ENCODE peak calls at places on chromosomes 3 and 15, in seven cellular contexts. One of them, this sample, is unnamed.

GRCh38 chr15:35023794-35024193 is 35.7 kb upstream of the ZNF770 start:
- DNase-seq in upper lobe of right lung: no peak
- DNase-seq in GM20000: no peak
- DNase-seq in epithelial cell of esophagus: peak
- DNase-seq in fibroblast of mammary gland: peak
- DNase-seq in A549: no peak
- DNase-seq in endodermal cell: no peak
- DNase-seq in this sample: no peak

GRCh38 chr3:73094951-73095350 is 33.5 kb downstream of the EBLN2 start:
- DNase-seq in GM20000: no peak
- DNase-seq in A549: no peak
- DNase-seq in endodermal cell: peak
- DNase-seq in upper lobe of right lung: no peak
- DNase-seq in fibroblast of mammary gland: no peak
- DNase-seq in epithelial cell of esophagus: no peak
- DNase-seq in this sample: no peak

GRCh38 chr3:113212155-113212844 is 943 bp downstream of the BOC start:
- DNase-seq in endodermal cell: peak
- DNase-seq in A549: peak
- DNase-seq in epithelial cell of esophagus: no peak
- DNase-seq in upper lobe of right lung: no peak
- DNase-seq in GM20000: peak
- DNase-seq in fibroblast of mammary gland: peak
- DNase-seq in this sample: no peak

GRCh38 chr3:182244222-182244971 is 532.7 kb downstream of the SOX2 start:
- DNase-seq in GM20000: no peak
- DNase-seq in fibroblast of mammary gland: no peak
- DNase-seq in upper lobe of right lung: no peak
- DNase-seq in endodermal cell: no peak
- DNase-seq in A549: no peak
- DNase-seq in epithelial cell of esophagus: no peak
- DNase-seq in this sample: no peak

GRCh38 chr3:158097571-158098553 is 8.4 kb downstream of the SHOX2 start:
- DNase-seq in GM20000: peak
- DNase-seq in epithelial cell of esophagus: peak
- DNase-seq in A549: peak
- DNase-seq in upper lobe of right lung: peak
- DNase-seq in endodermal cell: peak
- DNase-seq in fibroblast of mammary gland: no peak
- DNase-seq in this sample: peak

GRCh38 chr3:185712337-185712736 is 112.5 kb downstream of the IGF2BP2 start:
- DNase-seq in A549: no peak
- DNase-seq in epithelial cell of esophagus: peak
- DNase-seq in endodermal cell: peak
- DNase-seq in GM20000: no peak
- DNase-seq in fibroblast of mammary gland: peak
- DNase-seq in upper lobe of right lung: no peak
- DNase-seq in this sample: no peak

GRCh38 chr3:104909188-104909587 is 457.5 kb upstream of the ALCAM start:
- DNase-seq in A549: no peak
- DNase-seq in endodermal cell: no peak
- DNase-seq in upper lobe of right lung: no peak
- DNase-seq in epithelial cell of esophagus: peak
- DNase-seq in GM20000: no peak
- DNase-seq in fibroblast of mammary gland: peak
- DNase-seq in this sample: no peak

GRCh38 chr3:42660131-42660715 is 6.7 kb downstream of the ZBTB47 start:
- DNase-seq in GM20000: no peak
- DNase-seq in epithelial cell of esophagus: no peak
- DNase-seq in fibroblast of mammary gland: peak
- DNase-seq in A549: no peak
- DNase-seq in upper lobe of right lung: no peak
- DNase-seq in endodermal cell: no peak
- DNase-seq in this sample: no peak

GRCh38 chr15:58561321-58561720 is 129.5 kb downstream of the LIPC start:
- DNase-seq in GM20000: no peak
- DNase-seq in upper lobe of right lung: no peak
- DNase-seq in epithelial cell of esophagus: no peak
- DNase-seq in fibroblast of mammary gland: no peak
- DNase-seq in endodermal cell: no peak
- DNase-seq in A549: no peak
- DNase-seq in this sample: no peak

GRCh38 chr3:104066658-104067057 is 1300.1 kb upstream of the ALCAM start:
- DNase-seq in A549: no peak
- DNase-seq in endodermal cell: no peak
- DNase-seq in epithelial cell of esophagus: peak
- DNase-seq in fibroblast of mammary gland: peak
- DNase-seq in GM20000: no peak
- DNase-seq in upper lobe of right lung: no peak
- DNase-seq in this sample: no peak

GRCh38 chr3:170301404-170301803 is 56.1 kb upstream of the SKIL start:
- DNase-seq in A549: no peak
- DNase-seq in GM20000: no peak
- DNase-seq in upper lobe of right lung: no peak
- DNase-seq in epithelial cell of esophagus: peak
- DNase-seq in endodermal cell: no peak
- DNase-seq in fibroblast of mammary gland: peak
- DNase-seq in this sample: no peak

GRCh38 chr15:53581513-53581912 is 177.9 kb downstream of the WDR72 start:
- DNase-seq in fibroblast of mammary gland: no peak
- DNase-seq in upper lobe of right lung: no peak
- DNase-seq in epithelial cell of esophagus: no peak
- DNase-seq in endodermal cell: no peak
- DNase-seq in GM20000: no peak
- DNase-seq in A549: no peak
- DNase-seq in this sample: no peak

GRCh38 chr15:53589526-53590057 is 169.9 kb downstream of the WDR72 start:
- DNase-seq in epithelial cell of esophagus: no peak
- DNase-seq in fibroblast of mammary gland: no peak
- DNase-seq in A549: no peak
- DNase-seq in upper lobe of right lung: no peak
- DNase-seq in GM20000: no peak
- DNase-seq in endodermal cell: no peak
- DNase-seq in this sample: no peak

GRCh38 chr15:53591041-53591440 is 168.4 kb downstream of the WDR72 start:
- DNase-seq in GM20000: no peak
- DNase-seq in upper lobe of right lung: no peak
- DNase-seq in fibroblast of mammary gland: no peak
- DNase-seq in epithelial cell of esophagus: no peak
- DNase-seq in endodermal cell: no peak
- DNase-seq in A549: no peak
- DNase-seq in this sample: no peak

GRCh38 chr15:53588773-53589172 is 170.7 kb downstream of the WDR72 start:
- DNase-seq in epithelial cell of esophagus: peak
- DNase-seq in upper lobe of right lung: no peak
- DNase-seq in A549: peak
- DNase-seq in GM20000: no peak
- DNase-seq in endodermal cell: no peak
- DNase-seq in fibroblast of mammary gland: peak
- DNase-seq in this sample: no peak

DNA sequence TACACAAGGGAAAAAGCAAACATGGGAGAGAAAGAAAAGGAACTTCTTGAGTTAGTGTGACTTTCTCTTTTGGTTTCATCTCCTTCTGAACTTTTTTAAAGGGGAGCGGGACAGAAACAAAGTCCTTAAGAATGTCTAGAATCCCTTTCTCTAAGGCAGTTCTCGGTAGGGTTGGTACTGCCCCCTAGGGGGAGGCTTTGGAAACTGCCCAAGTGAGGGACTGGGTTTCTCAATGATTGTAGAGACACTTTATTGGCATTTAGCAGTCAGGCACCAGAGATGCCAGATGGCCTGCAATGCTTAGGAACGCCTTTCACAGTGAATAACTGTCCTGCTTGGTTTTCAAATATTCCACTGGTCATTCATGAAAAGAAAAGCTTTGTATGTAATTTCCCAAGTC is 172.6 kb downstream of the WDR72 start:
- DNase-seq in GM20000: peak
- DNase-seq in fibroblast of mammary gland: peak
- DNase-seq in upper lobe of right lung: no peak
- DNase-seq in epithelial cell of esophagus: peak
- DNase-seq in endodermal cell: peak
- DNase-seq in A549: no peak
- DNase-seq in this sample: peak
- TF ChIP-seq CTCF in GM20000: no peak
- TF ChIP-seq CTCF in fibroblast of mammary gland: peak
- TF ChIP-seq CTCF in upper lobe of right lung: peak
- TF ChIP-seq CTCF in epithelial cell of esophagus: peak
- TF ChIP-seq CTCF in endodermal cell: peak
- TF ChIP-seq CTCF in A549: peak
- TF ChIP-seq CTCF in this sample: peak

GRCh38 chr3:14368146-14368545 is 34.3 kb upstream of the SLC6A6 start:
- DNase-seq in A549: no peak
- DNase-seq in fibroblast of mammary gland: no peak
- DNase-seq in epithelial cell of esophagus: no peak
- DNase-seq in GM20000: no peak
- DNase-seq in endodermal cell: peak
- DNase-seq in upper lobe of right lung: no peak
- DNase-seq in this sample: no peak
- TF ChIP-seq CTCF in A549: no peak
- TF ChIP-seq CTCF in fibroblast of mammary gland: no peak
- TF ChIP-seq CTCF in epithelial cell of esophagus: peak
- TF ChIP-seq CTCF in GM20000: no peak
- TF ChIP-seq CTCF in endodermal cell: peak
- TF ChIP-seq CTCF in upper lobe of right lung: no peak
- TF ChIP-seq CTCF in this sample: no peak

GRCh38 chr15:78909160-78909695 is 35.6 kb downstream of the CTSH start:
- DNase-seq in fibroblast of mammary gland: no peak
- DNase-seq in A549: no peak
- DNase-seq in GM20000: no peak
- DNase-seq in upper lobe of right lung: no peak
- DNase-seq in epithelial cell of esophagus: no peak
- DNase-seq in endodermal cell: no peak
- DNase-seq in this sample: no peak

GRCh38 chr15:78909791-78910228 is 35.0 kb downstream of the CTSH start:
- DNase-seq in epithelial cell of esophagus: peak
- DNase-seq in fibroblast of mammary gland: peak
- DNase-seq in GM20000: no peak
- DNase-seq in upper lobe of right lung: no peak
- DNase-seq in A549: peak
- DNase-seq in endodermal cell: peak
- DNase-seq in this sample: peak

GRCh38 chr15:78904599-78905358 is 32.1 kb downstream of the MORF4L1 start:
- DNase-seq in epithelial cell of esophagus: no peak
- DNase-seq in A549: no peak
- DNase-seq in GM20000: no peak
- DNase-seq in upper lobe of right lung: no peak
- DNase-seq in endodermal cell: no peak
- DNase-seq in fibroblast of mammary gland: no peak
- DNase-seq in this sample: no peak

GRCh38 chr15:78906310-78906608 is 33.6 kb downstream of the MORF4L1 start:
- DNase-seq in GM20000: no peak
- DNase-seq in fibroblast of mammary gland: peak
- DNase-seq in endodermal cell: no peak
- DNase-seq in epithelial cell of esophagus: peak
- DNase-seq in A549: no peak
- DNase-seq in upper lobe of right lung: no peak
- DNase-seq in this sample: peak

GRCh38 chr15:78907577-78907976 is 34.9 kb downstream of the MORF4L1 start:
- DNase-seq in upper lobe of right lung: no peak
- DNase-seq in A549: no peak
- DNase-seq in GM20000: no peak
- DNase-seq in fibroblast of mammary gland: no peak
- DNase-seq in endodermal cell: peak
- DNase-seq in epithelial cell of esophagus: no peak
- DNase-seq in this sample: no peak
- TF ChIP-seq CTCF in upper lobe of right lung: no peak
- TF ChIP-seq CTCF in A549: peak
- TF ChIP-seq CTCF in GM20000: peak
- TF ChIP-seq CTCF in fibroblast of mammary gland: peak
- TF ChIP-seq CTCF in endodermal cell: peak
- TF ChIP-seq CTCF in epithelial cell of esophagus: peak
- TF ChIP-seq CTCF in this sample: no peak

DNA sequence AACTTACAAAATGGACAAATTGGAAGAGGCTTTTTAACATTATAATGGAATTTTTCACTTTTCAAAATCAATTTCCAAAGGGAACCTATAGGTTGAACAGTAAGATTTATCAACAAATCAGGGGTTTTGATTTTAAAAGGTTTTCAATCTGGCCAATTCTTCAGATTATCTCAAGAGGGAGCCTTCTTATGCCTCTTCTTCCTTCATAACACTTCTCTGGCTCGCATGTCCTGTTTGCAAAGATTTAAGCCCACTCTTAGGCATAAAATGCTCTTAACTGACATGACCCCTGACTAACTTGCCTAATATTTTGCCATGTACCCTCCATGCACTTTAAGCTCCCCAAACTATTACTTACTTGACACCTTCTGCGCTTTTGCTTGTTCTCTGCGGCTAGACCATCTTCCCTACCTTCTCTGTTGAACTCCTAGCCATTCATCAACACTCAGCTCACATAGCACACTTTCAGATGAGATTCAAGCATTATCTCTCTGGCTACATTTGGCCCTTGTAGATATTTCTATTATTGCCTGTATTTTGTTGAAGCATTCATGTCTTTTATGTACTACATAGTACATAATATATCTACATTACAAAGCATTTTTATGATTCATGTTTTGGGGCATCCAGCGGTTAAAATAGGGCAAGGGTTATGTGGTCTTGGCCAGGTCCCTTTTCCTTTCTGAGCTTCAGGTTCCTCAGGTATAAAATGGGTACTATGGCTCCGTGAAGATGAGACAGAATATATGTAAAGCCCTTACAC is 1.0 kb upstream of the ARIH1 start:
- DNase-seq in epithelial cell of esophagus: no peak
- DNase-seq in upper lobe of right lung: no peak
- DNase-seq in endodermal cell: no peak
- DNase-seq in fibroblast of mammary gland: peak
- DNase-seq in A549: no peak
- DNase-seq in GM20000: no peak
- DNase-seq in this sample: no peak
- TF ChIP-seq CTCF in epithelial cell of esophagus: peak
- TF ChIP-seq CTCF in upper lobe of right lung: no peak
- TF ChIP-seq CTCF in endodermal cell: peak
- TF ChIP-seq CTCF in fibroblast of mammary gland: peak
- TF ChIP-seq CTCF in A549: no peak
- TF ChIP-seq CTCF in GM20000: no peak
- TF ChIP-seq CTCF in this sample: no peak

GRCh38 chr3:123154346-123154985 is 47.3 kb upstream of the SEC22A start:
- DNase-seq in fibroblast of mammary gland: no peak
- DNase-seq in A549: no peak
- DNase-seq in epithelial cell of esophagus: no peak
- DNase-seq in endodermal cell: peak
- DNase-seq in upper lobe of right lung: peak
- DNase-seq in GM20000: no peak
- DNase-seq in this sample: no peak

GRCh38 chr3:123151251-123151705 is 50.5 kb upstream of the SEC22A start:
- DNase-seq in A549: no peak
- DNase-seq in endodermal cell: peak
- DNase-seq in fibroblast of mammary gland: no peak
- DNase-seq in epithelial cell of esophagus: no peak
- DNase-seq in upper lobe of right lung: no peak
- DNase-seq in GM20000: no peak
- DNase-seq in this sample: no peak

GRCh38 chr3:123152656-123153055 is 49.1 kb upstream of the SEC22A start:
- DNase-seq in epithelial cell of esophagus: no peak
- DNase-seq in upper lobe of right lung: no peak
- DNase-seq in GM20000: no peak
- DNase-seq in endodermal cell: no peak
- DNase-seq in fibroblast of mammary gland: no peak
- DNase-seq in A549: no peak
- DNase-seq in this sample: no peak

GRCh38 chr3:123153821-123154323 is 47.9 kb upstream of the SEC22A start:
- DNase-seq in endodermal cell: peak
- DNase-seq in A549: no peak
- DNase-seq in GM20000: no peak
- DNase-seq in epithelial cell of esophagus: no peak
- DNase-seq in fibroblast of mammary gland: no peak
- DNase-seq in upper lobe of right lung: no peak
- DNase-seq in this sample: no peak

GRCh38 chr3:123153124-123153523 is 48.6 kb upstream of the SEC22A start:
- DNase-seq in upper lobe of right lung: no peak
- DNase-seq in A549: no peak
- DNase-seq in epithelial cell of esophagus: no peak
- DNase-seq in fibroblast of mammary gland: no peak
- DNase-seq in endodermal cell: no peak
- DNase-seq in GM20000: no peak
- DNase-seq in this sample: no peak
- TF ChIP-seq CTCF in upper lobe of right lung: no peak
- TF ChIP-seq CTCF in A549: no peak
- TF ChIP-seq CTCF in epithelial cell of esophagus: no peak
- TF ChIP-seq CTCF in fibroblast of mammary gland: no peak
- TF ChIP-seq CTCF in endodermal cell: no peak
- TF ChIP-seq CTCF in GM20000: no peak
- TF ChIP-seq CTCF in this sample: no peak